ENCODE peak calls at places on chromosomes 6 and 20, in nine cellular contexts. R, M, D, Z, B, G, E, Q and L are unnamed samples.
A peak's percentile ranks its signal among the peaks of the same experiment; 100 is the strongest.

GRCh38 chr6:51738614-51739013 is 348.8 kb downstream of the PKHD1 start:
- DNase-seq in Z (no peak), M (no peak), E (no peak), G (no peak), D (no peak), B (no peak), Q (no peak), R (no peak), L (no peak)

GRCh38 chr6:140855520-140855919 is 1277.2 kb upstream of the GJE1 start:
- DNase-seq in B (peak; percentile 28), D (no peak), E (no peak), M (no peak), G (no peak), Z (no peak), Q (no peak), R (no peak), L (no peak)

GRCh38 chr6:33314515-33314942 is 651 bp upstream of the TAPBP start:
- DNase-seq in G (peak; percentile 89), Q (no peak), B (peak; percentile 57), R (peak; percentile 61), E (peak; percentile 28), M (peak; percentile 62), Z (peak; percentile 66), D (no peak), L (peak; percentile 75)

GRCh38 chr6:152726313-152726712 is 24.3 kb upstream of the VIP start:
- DNase-seq in Q (no peak), E (no peak), R (no peak), M (no peak), B (no peak), Z (no peak), G (no peak), D (no peak), L (no peak)

GRCh38 chr6:149648148-149649145 is at the start of gene KATNA1:
- DNase-seq in M (peak; percentile 89), B (peak; percentile 89), Z (peak; percentile 93), E (peak; percentile 90), Q (no peak), R (peak; percentile 91), G (peak; percentile 85), D (peak; percentile 43), L (peak; percentile 95)

GRCh38 chr20:25584905-25585704 is at the start of gene NINL:
- DNase-seq in Q (no peak), Z (no peak), D (no peak), B (peak; percentile 71), M (peak; percentile 65), E (peak; percentile 88), G (peak; percentile 48), R (peak; percentile 66), L (peak; percentile 88)

GRCh38 chr20:8515810-8516435 is 383.9 kb downstream of the PLCB1 start:
- DNase-seq in M (no peak), R (no peak), G (no peak), D (no peak), E (no peak), B (no peak), Z (no peak), Q (no peak), L (no peak)

GRCh38 chr20:63128367-63128766 is 87.6 kb downstream of the YTHDF1 start:
- DNase-seq in B (no peak), D (no peak), R (no peak), Q (no peak), M (no peak), E (no peak), G (no peak), Z (no peak), L (peak; percentile 56)

GRCh38 chr6:163165155-163165910 is 249.2 kb upstream of the QKI start:
- DNase-seq in Q (no peak), M (no peak), G (no peak), D (no peak), E (no peak), R (no peak), Z (no peak), B (no peak), L (no peak)

GRCh38 chr6:12328701-12329100 is 38.5 kb downstream of the EDN1 start:
- DNase-seq in B (peak; percentile 72), Z (no peak), D (no peak), E (no peak), Q (no peak), G (no peak), M (no peak), R (no peak), L (no peak)

GRCh38 chr6:3753228-3753795 is 1.8 kb upstream of the PXDC1 start:
- DNase-seq in R (no peak), M (no peak), Q (no peak), D (no peak), B (no peak), Z (no peak), E (no peak), G (no peak), L (no peak)
- H3K27ac ChIP-seq in R (no peak overlapping the region), M (peak overlapping the region; percentile 12), Q (no peak overlapping the region), D (no peak overlapping the region), B (no peak overlapping the region), Z (no peak overlapping the region), E (no peak overlapping the region), G (peak overlapping the region; percentile 24), L (peak overlapping the region; percentile 58)

GRCh38 chr20:59388402-59388801 is 88.0 kb downstream of the EDN3 start:
- DNase-seq in E (no peak), B (no peak), M (no peak), R (no peak), D (no peak), Z (no peak), G (no peak), Q (no peak), L (no peak)

GRCh38 chr20:59385038-59385437 is 84.6 kb downstream of the EDN3 start:
- DNase-seq in D (no peak), M (no peak), Z (no peak), R (no peak), G (no peak), Q (no peak), E (no peak), B (no peak), L (no peak)

GRCh38 chr20:59387891-59388290 is 87.5 kb downstream of the EDN3 start:
- DNase-seq in E (no peak), R (no peak), D (no peak), G (no peak), B (no peak), Z (no peak), M (no peak), Q (no peak), L (no peak)

GRCh38 chr20:59385461-59385860 is 85.0 kb downstream of the EDN3 start:
- DNase-seq in Z (no peak), D (no peak), Q (no peak), R (no peak), B (no peak), M (no peak), E (peak; percentile 100), G (no peak), L (no peak)

GRCh38 chr20:59386819-59387218 is 86.4 kb downstream of the EDN3 start:
- DNase-seq in Q (no peak), M (no peak), D (no peak), R (no peak), B (no peak), Z (no peak), E (peak; percentile 58), G (no peak), L (no peak)
- H3K27ac ChIP-seq in Q (no peak overlapping the region), M (no peak overlapping the region), D (no peak overlapping the region), R (no peak overlapping the region), B (no peak overlapping the region), Z (no peak overlapping the region), E (peak overlapping the region; percentile 77), G (no peak overlapping the region), L (no peak overlapping the region)

DNA sequence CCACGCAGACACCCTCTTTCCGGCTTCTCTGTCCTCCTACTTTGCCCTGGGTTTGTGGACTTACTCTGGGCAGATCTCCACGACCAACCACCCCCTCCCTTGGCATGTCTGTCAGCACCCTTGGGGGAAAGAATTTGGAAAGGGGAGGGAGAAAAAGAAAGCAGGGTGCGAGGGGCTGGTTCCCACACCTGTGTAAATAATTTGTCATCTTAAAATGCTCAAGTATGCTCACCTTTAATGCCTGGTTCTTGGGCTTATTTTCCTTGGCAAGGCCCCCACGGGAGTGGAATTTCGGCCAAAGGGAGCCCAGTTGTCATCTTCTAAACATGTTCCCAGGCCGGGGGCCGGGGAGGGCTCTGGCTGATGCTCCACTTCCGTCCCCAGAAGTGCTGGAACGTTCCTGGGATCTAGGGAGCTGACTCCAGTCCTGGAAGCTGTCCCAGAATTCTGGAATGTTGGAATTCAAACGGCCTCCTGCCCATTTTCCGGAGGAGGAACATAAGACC is 122.1 kb downstream of the CEBPB start:
- DNase-seq in Q (no peak), R (no peak), G (peak; percentile 83), E (no peak), M (peak; percentile 79), D (no peak), Z (no peak), B (peak; percentile 79), L (peak; percentile 83)
- H3K27ac ChIP-seq in Q (no peak overlapping the region), R (no peak overlapping the region), G (peak overlapping the region; percentile 58), E (no peak overlapping the region), M (peak overlapping the region; percentile 20), D (no peak overlapping the region), Z (no peak overlapping the region), B (peak overlapping the region; percentile 91), L (peak overlapping the region; percentile 70)

DNA sequence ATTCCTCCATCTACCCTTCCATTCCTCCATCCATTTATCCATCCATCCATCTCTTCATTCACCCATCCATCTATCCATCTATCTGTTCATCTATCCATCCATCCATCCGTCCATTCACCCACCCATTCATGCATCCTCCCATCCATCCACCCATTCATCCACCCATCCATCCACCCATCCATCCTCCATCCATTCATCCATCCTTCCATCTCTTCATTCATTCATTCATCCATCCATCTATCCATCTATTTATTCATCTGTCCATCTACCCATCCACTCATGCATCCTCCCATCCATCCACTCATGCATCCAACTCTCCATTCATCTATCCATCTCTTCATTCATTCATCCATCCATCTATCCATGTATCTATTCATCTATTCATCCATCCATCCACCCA is 380.9 kb downstream of the CDH4 start:
- DNase-seq in Q (no peak), Z (no peak), G (no peak), M (no peak), R (no peak), D (no peak), E (no peak), B (no peak), L (no peak)
- H3K27ac ChIP-seq in Q (no peak overlapping the region), Z (no peak overlapping the region), G (no peak overlapping the region), M (no peak overlapping the region), R (no peak overlapping the region), D (no peak overlapping the region), E (no peak overlapping the region), B (no peak overlapping the region), L (no peak overlapping the region)